ENCODE peak calls at places on chromosomes 2 and 18, in seven cellular contexts. S, W, Q, H, I, Y and L are unnamed samples.
A peak's percentile ranks its signal among the peaks of the same experiment; 100 is the strongest.

GRCh38 chr2:26558271-26559043 is 80.5 kb upstream of the OTOF start:
- DNase-seq in S (no peak), W (no peak), Q (no peak), H (no peak), I (no peak), Y (no peak), L (peak; percentile 62)

GRCh38 chr18:77151791-77152517 is 19.4 kb upstream of the MBP start:
- DNase-seq in S (no peak), W (no peak), Q (no peak), H (peak; percentile 49), I (no peak), Y (no peak), L (no peak)

GRCh38 chr2:67340118-67341011 is 56.8 kb upstream of the ETAA1 start:
- DNase-seq in S (no peak), W (no peak), Q (no peak), H (no peak), I (no peak), Y (no peak), L (no peak)

GRCh38 chr2:167718560-167718959 is 528.8 kb downstream of the STK39 start:
- DNase-seq in S (no peak), W (no peak), Q (no peak), H (no peak), I (no peak), Y (no peak), L (no peak)

GRCh38 chr2:216761119-216761518 is 65.8 kb upstream of the IGFBP5 start:
- DNase-seq in S (no peak), W (no peak), Q (no peak), H (no peak), I (no peak), Y (no peak), L (no peak)

GRCh38 chr2:148653437-148653836 is 8.9 kb downstream of the EPC2 start:
- DNase-seq in S (no peak), W (no peak), Q (no peak), H (no peak), I (no peak), Y (no peak), L (no peak)

GRCh38 chr2:184053326-184053725 is 545.0 kb upstream of the ZNF804A start:
- DNase-seq in S (peak; percentile 14), W (no peak), Q (peak; percentile 38), H (no peak), I (peak; percentile 19), Y (no peak), L (no peak)

GRCh38 chr2:106062627-106063026 is 131.5 kb downstream of the UXS1 start:
- DNase-seq in S (no peak), W (peak; percentile 59), Q (no peak), H (no peak), I (no peak), Y (peak; percentile 78), L (no peak)

GRCh38 chr2:134500211-134500935 is 218.4 kb downstream of the TMEM163 start:
- DNase-seq in S (no peak), W (no peak), Q (no peak), H (no peak), I (no peak), Y (no peak), L (no peak)

GRCh38 chr2:232888099-232888836 is 18.2 kb downstream of the SNORC start:
- DNase-seq in S (no peak), W (peak; percentile 7), Q (no peak), H (no peak), I (no peak), Y (no peak), L (peak; percentile 51)

GRCh38 chr2:168189835-168190426 is 57.5 kb downstream of the STK39 start:
- DNase-seq in S (peak; percentile 23), W (no peak), Q (peak; percentile 35), H (no peak), I (no peak), Y (no peak), L (no peak)

GRCh38 chr2:132958887-132959286 is 288.9 kb upstream of the LYPD1 start:
- DNase-seq in S (no peak), W (no peak), Q (no peak), H (no peak), I (no peak), Y (no peak), L (no peak)

GRCh38 chr2:41414486-41415230 is 633.2 kb upstream of the PKDCC start:
- DNase-seq in S (peak; percentile 46), W (no peak), Q (no peak), H (no peak), I (no peak), Y (no peak), L (no peak)

GRCh38 chr2:95526360-95527341 is 42.1 kb upstream of the TRIM43B start:
- DNase-seq in S (peak; percentile 61), W (no peak), Q (peak; percentile 74), H (peak; percentile 32), I (peak; percentile 47), Y (no peak), L (peak; percentile 86)

GRCh38 chr2:3503483-3503882 is 15.8 kb downstream of the ADI1 start:
- DNase-seq in S (no peak), W (no peak), Q (no peak), H (no peak), I (no peak), Y (no peak), L (no peak)

GRCh38 chr2:8524388-8524787 is 157.5 kb upstream of the ID2 start:
- DNase-seq in S (no peak), W (no peak), Q (no peak), H (no peak), I (no peak), Y (no peak), L (no peak)

GRCh38 chr2:8525582-8526402 is 156.1 kb upstream of the ID2 start:
- DNase-seq in S (peak; percentile 19), W (peak; percentile 45), Q (peak; percentile 90), H (peak; percentile 60), I (peak; percentile 85), Y (no peak), L (peak; percentile 90)

GRCh38 chr2:8526403-8526696 is 155.5 kb upstream of the ID2 start:
- DNase-seq in S (no peak), W (no peak), Q (no peak), H (no peak), I (no peak), Y (no peak), L (no peak)

GRCh38 chr2:8525236-8525581 is 156.6 kb upstream of the ID2 start:
- DNase-seq in S (no peak), W (no peak), Q (no peak), H (no peak), I (no peak), Y (no peak), L (no peak)

DNA sequence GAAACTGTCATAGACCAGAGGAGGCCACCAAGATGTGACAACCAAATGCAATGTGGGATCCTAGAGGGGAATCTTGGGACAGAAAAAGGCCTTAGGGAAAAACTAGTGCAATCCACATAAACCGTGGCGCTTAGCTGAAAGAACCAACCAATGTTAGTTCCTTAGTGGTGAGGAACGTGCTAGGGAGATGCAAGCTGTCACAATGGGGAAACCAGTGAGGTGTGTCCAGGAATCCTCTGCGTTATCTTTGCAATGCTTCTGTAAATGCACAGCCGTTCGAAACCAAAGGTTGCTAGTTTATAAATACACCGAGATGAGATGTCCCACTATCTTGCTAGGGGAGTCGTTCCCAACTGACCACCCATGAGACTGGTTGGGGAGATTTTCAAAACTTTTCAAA is 157.0 kb upstream of the ID2 start:
- DNase-seq in S (no peak), W (no peak), Q (no peak), H (no peak), I (no peak), Y (no peak), L (no peak)
- H3K4me1 ChIP-seq in S (no peaks in the 10 kb centered on the region), W (peaks cover 6% of the 10 kb centered on the region), Q (peaks cover 15% of the 10 kb centered on the region), H (peaks cover 23% of the 10 kb centered on the region), I (no peaks in the 10 kb centered on the region), Y (peaks cover 18% of the 10 kb centered on the region), L (peaks cover 75% of the 10 kb centered on the region)

GRCh38 chr2:178415979-178416378 is 35.0 kb downstream of the PRKRA start:
- DNase-seq in S (no peak), W (no peak), Q (no peak), H (no peak), I (no peak), Y (no peak), L (no peak)

GRCh38 chr2:178417916-178418315 is 33.1 kb downstream of the PRKRA start:
- DNase-seq in S (no peak), W (no peak), Q (no peak), H (no peak), I (no peak), Y (no peak), L (no peak)

GRCh38 chr2:178413472-178414265 is 37.3 kb downstream of the PRKRA start:
- DNase-seq in S (peak; percentile 86), W (peak; percentile 48), Q (peak; percentile 76), H (peak; percentile 80), I (peak; percentile 30), Y (peak; percentile 93), L (peak; percentile 94)

GRCh38 chr2:178412047-178412446 is 38.9 kb downstream of the PRKRA start:
- DNase-seq in S (no peak), W (no peak), Q (no peak), H (no peak), I (no peak), Y (no peak), L (no peak)

GRCh38 chr2:178414266-178415247 is 36.4 kb downstream of the PRKRA start:
- DNase-seq in S (peak; percentile 96), W (peak; percentile 85), Q (peak; percentile 90), H (peak; percentile 88), I (peak; percentile 87), Y (peak; percentile 97), L (peak; percentile 91)
- TF ChIP-seq POLR2A in S (peak; percentile 47), W (peak; percentile 40), Q (no peak), H (no peak), I (no peak), Y (no peak), L (peak; percentile 34)

GRCh38 chr2:20609349-20609994 is 41.4 kb downstream of the HS1BP3 start:
- DNase-seq in S (no peak), W (peak; percentile 13), Q (peak; percentile 42), H (no peak), I (no peak), Y (no peak), L (no peak)
- H3K4me1 ChIP-seq in S (peaks cover 4% of the 10 kb centered on the region), W (peaks cover 68% of the 10 kb centered on the region), Q (peaks cover 24% of the 10 kb centered on the region), H (peaks cover 4% of the 10 kb centered on the region), I (peaks cover 8% of the 10 kb centered on the region), Y (peaks cover 81% of the 10 kb centered on the region), L (peaks cover 37% of the 10 kb centered on the region)

GRCh38 chr2:208020253-208020652 is 5.1 kb downstream of the PLEKHM3 start:
- DNase-seq in S (no peak), W (no peak), Q (no peak), H (no peak), I (no peak), Y (no peak), L (no peak)

GRCh38 chr2:208025814-208026184 is 472 bp upstream of the PLEKHM3 start:
- DNase-seq in S (no peak), W (no peak), Q (no peak), H (peak; percentile 25), I (no peak), Y (no peak), L (peak; percentile 78)

DNA sequence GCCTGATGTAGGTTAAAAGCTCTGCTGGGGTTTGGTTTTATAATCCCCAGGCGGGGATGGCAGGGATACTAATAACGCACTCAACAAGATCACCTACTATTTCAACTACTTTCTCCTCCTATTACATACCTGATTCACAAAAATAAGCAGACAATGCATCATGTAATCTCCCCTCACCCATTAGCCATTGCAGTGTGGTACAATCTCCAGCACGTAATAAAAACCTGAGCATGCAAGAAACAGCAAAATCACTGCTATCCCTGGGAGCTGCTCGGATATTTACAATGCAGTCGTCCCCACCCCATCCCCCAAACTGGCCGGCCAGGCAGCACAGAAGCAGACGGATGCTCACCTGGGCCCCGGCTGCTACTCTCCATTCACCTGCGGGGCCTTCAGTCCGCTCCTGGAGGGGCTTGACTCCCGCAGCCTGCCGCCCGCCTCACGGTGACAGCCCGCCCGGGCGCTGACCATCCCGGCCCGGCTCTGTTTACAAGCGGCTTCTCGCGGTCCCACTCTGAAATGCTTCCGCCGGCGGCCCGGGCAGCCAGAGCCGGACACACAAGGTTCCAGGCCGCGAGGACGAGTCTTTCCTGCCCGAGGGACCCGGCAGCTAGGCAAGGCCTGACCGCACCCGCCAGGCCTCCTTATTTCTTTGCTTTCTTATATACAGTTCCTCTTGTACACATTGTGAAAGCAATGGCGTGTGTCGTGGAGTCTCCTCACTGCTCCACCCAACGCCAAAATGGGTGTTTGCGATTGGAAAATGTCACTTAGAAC is at the start of gene PLEKHM3:
- DNase-seq in S (peak; percentile 91), W (peak; percentile 70), Q (peak; percentile 90), H (peak; percentile 78), I (peak; percentile 77), Y (peak; percentile 93), L (peak; percentile 96)
- TF ChIP-seq POLR2A in S (peak; percentile 64), W (no peak), Q (peak; percentile 80), H (peak; percentile 78), I (no peak), Y (no peak), L (no peak)